ENCODE peak calls at places on chromosomes 3 and 15, in eight cellular contexts. X is Calu3; R is CD8-positive, alpha-beta memory T cell; U is mesendoderm; I is EL; J is nucleus accumbens; G is astrocyte; S is NB4. Y is an unnamed sample.

GRCh38 chr3:152960684-152961083 is 125.8 kb downstream of the P2RY1 start:
- DNase-seq in J (no peak), R (no peak), U (no peak), S (no peak), I (no peak), G (no peak), X (no peak), Y (no peak)

GRCh38 chr15:30885814-30886213 is 17.9 kb upstream of the FAN1 start:
- DNase-seq in J (no peak), U (peak; percentile 69), R (no peak), I (peak; percentile 15), G (no peak), S (peak; percentile 27), X (no peak), Y (no peak)

GRCh38 chr15:52288051-52288942 is 7.3 kb downstream of the MYO5C start:
- DNase-seq in U (peak; percentile 41), X (peak; percentile 82), R (no peak), J (no peak), I (no peak), S (no peak), G (peak; percentile 15), Y (no peak)

GRCh38 chr15:66222273-66223198 is 31.0 kb downstream of the MEGF11 start:
- DNase-seq in U (no peak), X (no peak), G (no peak), R (no peak), S (no peak), J (no peak), I (no peak), Y (no peak)

GRCh38 chr3:41705893-41706292 is 256.0 kb downstream of the ULK4 start:
- DNase-seq in X (no peak), S (no peak), I (no peak), R (no peak), U (no peak), J (no peak), G (no peak), Y (no peak)

GRCh38 chr3:163391407-163392181 is 1686.7 kb downstream of the SI start:
- DNase-seq in G (no peak), S (no peak), R (no peak), J (no peak), X (no peak), U (no peak), I (no peak), Y (no peak)

GRCh38 chr3:27574438-27574795 is 90.2 kb upstream of the SLC4A7 start:
- DNase-seq in G (no peak), X (no peak), J (no peak), I (no peak), U (no peak), S (no peak), R (no peak), Y (no peak)

GRCh38 chr3:105354429-105354828 is 12.3 kb upstream of the ALCAM start:
- DNase-seq in G (no peak), I (peak; percentile 63), J (no peak), S (no peak), U (peak; percentile 93), R (no peak), X (no peak), Y (no peak)

GRCh38 chr3:52349611-52350395 is 33.7 kb downstream of the DNAH1 start:
- DNase-seq in I (no peak), J (no peak), R (peak; percentile 38), X (no peak), U (no peak), G (no peak), S (no peak), Y (no peak)

GRCh38 chr3:145798691-145799550 is 362.1 kb downstream of the PLOD2 start:
- DNase-seq in G (no peak), S (no peak), R (no peak), I (no peak), X (no peak), J (no peak), U (peak; percentile 50), Y (peak; percentile 19)

GRCh38 chr3:157087398-157088132 is 72.4 kb downstream of the CCNL1 start:
- DNase-seq in G (peak; percentile 45), X (peak; percentile 50), S (no peak), I (peak; percentile 68), J (no peak), R (no peak), U (no peak), Y (no peak)

GRCh38 chr3:12287727-12288465 is 974 bp upstream of the PPARG start:
- DNase-seq in S (peak; percentile 61), J (no peak), I (peak; percentile 37), R (no peak), X (peak; percentile 63), U (peak; percentile 32), G (no peak), Y (no peak)

GRCh38 chr3:193574488-193575072 is 18.4 kb upstream of the OPA1 start:
- DNase-seq in I (no peak), S (no peak), X (no peak), G (no peak), R (no peak), U (no peak), J (no peak), Y (no peak)

GRCh38 chr15:57109005-57109404 is 190.6 kb downstream of the TCF12 start:
- DNase-seq in R (no peak), X (no peak), G (no peak), U (no peak), I (no peak), J (no peak), S (no peak), Y (no peak)

GRCh38 chr3:173993299-173993698 is 595.8 kb downstream of the NLGN1 start:
- DNase-seq in X (no peak), S (peak; percentile 8), J (no peak), G (peak; percentile 72), R (no peak), U (peak; percentile 77), I (peak; percentile 62), Y (no peak)

GRCh38 chr15:78007965-78008886 is 69.3 kb downstream of the TBC1D2B start:
- DNase-seq in G (peak; percentile 76), R (no peak), U (no peak), J (no peak), I (peak; percentile 79), X (peak; percentile 66), S (no peak), Y (no peak)

GRCh38 chr3:133595341-133595740 is 21.9 kb downstream of the CDV3 start:
- DNase-seq in R (no peak), I (peak; percentile 56), J (no peak), S (no peak), U (no peak), G (peak; percentile 91), X (no peak), Y (peak; percentile 42)

GRCh38 chr3:18429021-18429745 is 4.0 kb upstream of the SATB1 start:
- DNase-seq in R (no peak), G (no peak), X (no peak), U (no peak), I (no peak), J (no peak), S (no peak), Y (no peak)

GRCh38 chr3:179037361-179037760 is 34.2 kb downstream of the ZMAT3 start:
- DNase-seq in R (no peak), X (no peak), I (peak; percentile 99), U (peak; percentile 19), J (no peak), S (no peak), G (peak; percentile 95), Y (peak; percentile 17)

GRCh38 chr3:25469609-25470008 is 41.5 kb downstream of the RARB start:
- DNase-seq in G (no peak), R (no peak), I (no peak), X (no peak), S (no peak), U (no peak), J (no peak), Y (no peak)

GRCh38 chr3:135081451-135082434 is 286.7 kb downstream of the EPHB1 start:
- DNase-seq in J (no peak), S (no peak), G (no peak), I (no peak), X (no peak), R (no peak), U (no peak), Y (no peak)

GRCh38 chr3:119181765-119182164 is 8.4 kb downstream of the UPK1B start:
- DNase-seq in J (no peak), I (peak; percentile 82), R (no peak), G (peak; percentile 33), X (peak; percentile 83), S (no peak), U (peak; percentile 12), Y (no peak)

GRCh38 chr3:87350367-87351199 is 74.2 kb upstream of the POU1F1 start:
- DNase-seq in U (peak; percentile 55), I (peak; percentile 54), G (peak; percentile 23), X (no peak), R (peak; percentile 52), S (peak; percentile 58), J (no peak), Y (no peak)

GRCh38 chr3:43345877-43346276 is 59.5 kb downstream of the SNRK start:
- DNase-seq in R (no peak), I (peak; percentile 67), X (no peak), S (no peak), U (no peak), G (peak; percentile 72), J (no peak), Y (no peak)

GRCh38 chr15:76150508-76150907 is 90.7 kb downstream of the TMEM266 start:
- DNase-seq in G (no peak), R (no peak), U (no peak), I (no peak), X (no peak), S (peak; percentile 66), J (peak; percentile 1), Y (peak; percentile 36)

GRCh38 chr15:79969175-79969574 is 1.8 kb downstream of the BCL2A1 start:
- DNase-seq in S (no peak), J (no peak), R (no peak), X (no peak), U (no peak), I (no peak), G (no peak), Y (no peak)

GRCh38 chr3:171646357-171647133 is 163.7 kb downstream of the PLD1 start:
- DNase-seq in I (peak; percentile 51), R (no peak), J (no peak), X (no peak), U (peak; percentile 51), G (peak; percentile 47), S (peak; percentile 68), Y (no peak)